ENCODE peak calls at places on chromosomes 3 and 15, in six cellular contexts. One of them, this sample, is unnamed.

GRCh38 chr15:78915341-78916087 is 29.3 kb downstream of the CTSH start:
- DNase-seq in KG1: peak
- DNase-seq in endothelial cell of umbilical vein: no peak
- DNase-seq in kidney glomerular epithelial cell: no peak
- DNase-seq in small intestine: no peak
- DNase-seq in activated T-cell treated with anti-CD3 and anti-CD28 coated beads for 1 hour: no peak
- DNase-seq in this sample: no peak

GRCh38 chr3:51799879-51800757 is 21.1 kb upstream of the IQCF6 start:
- DNase-seq in small intestine: peak
- DNase-seq in endothelial cell of umbilical vein: peak
- DNase-seq in activated T-cell treated with anti-CD3 and anti-CD28 coated beads for 1 hour: no peak
- DNase-seq in KG1: peak
- DNase-seq in kidney glomerular epithelial cell: peak
- DNase-seq in this sample: peak

GRCh38 chr15:40695469-40695910 is 516 bp downstream of the RAD51 start:
- DNase-seq in kidney glomerular epithelial cell: no peak
- DNase-seq in endothelial cell of umbilical vein: peak
- DNase-seq in KG1: no peak
- DNase-seq in small intestine: peak
- DNase-seq in activated T-cell treated with anti-CD3 and anti-CD28 coated beads for 1 hour: no peak
- DNase-seq in this sample: no peak

GRCh38 chr3:40939113-40940070 is 259.9 kb upstream of the CTNNB1 start:
- DNase-seq in endothelial cell of umbilical vein: peak
- DNase-seq in kidney glomerular epithelial cell: no peak
- DNase-seq in small intestine: peak
- DNase-seq in activated T-cell treated with anti-CD3 and anti-CD28 coated beads for 1 hour: no peak
- DNase-seq in KG1: no peak
- DNase-seq in this sample: no peak

GRCh38 chr15:40084657-40085056 is 24.0 kb downstream of the BMF start:
- DNase-seq in KG1: no peak
- DNase-seq in small intestine: no peak
- DNase-seq in kidney glomerular epithelial cell: no peak
- DNase-seq in endothelial cell of umbilical vein: no peak
- DNase-seq in activated T-cell treated with anti-CD3 and anti-CD28 coated beads for 1 hour: no peak
- DNase-seq in this sample: no peak

GRCh38 chr15:40046721-40047412 is 7.9 kb upstream of the SRP14 start:
- DNase-seq in activated T-cell treated with anti-CD3 and anti-CD28 coated beads for 1 hour: no peak
- DNase-seq in kidney glomerular epithelial cell: peak
- DNase-seq in endothelial cell of umbilical vein: peak
- DNase-seq in small intestine: peak
- DNase-seq in KG1: no peak
- DNase-seq in this sample: no peak

GRCh38 chr15:64623347-64624024 is 151.9 kb downstream of the RBPMS2 start:
- DNase-seq in KG1: no peak
- DNase-seq in kidney glomerular epithelial cell: no peak
- DNase-seq in endothelial cell of umbilical vein: no peak
- DNase-seq in activated T-cell treated with anti-CD3 and anti-CD28 coated beads for 1 hour: no peak
- DNase-seq in small intestine: no peak
- DNase-seq in this sample: no peak

GRCh38 chr3:156455839-156456238 is 99.1 kb downstream of the SSR3 start:
- DNase-seq in KG1: no peak
- DNase-seq in small intestine: no peak
- DNase-seq in activated T-cell treated with anti-CD3 and anti-CD28 coated beads for 1 hour: no peak
- DNase-seq in kidney glomerular epithelial cell: no peak
- DNase-seq in endothelial cell of umbilical vein: no peak
- DNase-seq in this sample: no peak

GRCh38 chr15:33433821-33434220 is 123.1 kb downstream of the RYR3 start:
- DNase-seq in kidney glomerular epithelial cell: no peak
- DNase-seq in small intestine: no peak
- DNase-seq in activated T-cell treated with anti-CD3 and anti-CD28 coated beads for 1 hour: no peak
- DNase-seq in endothelial cell of umbilical vein: no peak
- DNase-seq in KG1: no peak
- DNase-seq in this sample: no peak

GRCh38 chr3:139388961-139389551 is 391 bp downstream of the COPB2 start:
- DNase-seq in KG1: no peak
- DNase-seq in kidney glomerular epithelial cell: no peak
- DNase-seq in activated T-cell treated with anti-CD3 and anti-CD28 coated beads for 1 hour: no peak
- DNase-seq in endothelial cell of umbilical vein: no peak
- DNase-seq in small intestine: peak
- DNase-seq in this sample: no peak

GRCh38 chr3:131804565-131805133 is 230.2 kb downstream of the CPNE4 start:
- DNase-seq in kidney glomerular epithelial cell: no peak
- DNase-seq in activated T-cell treated with anti-CD3 and anti-CD28 coated beads for 1 hour: no peak
- DNase-seq in small intestine: no peak
- DNase-seq in KG1: no peak
- DNase-seq in endothelial cell of umbilical vein: no peak
- DNase-seq in this sample: no peak

GRCh38 chr15:64426845-64427465 is 33.4 kb upstream of the ZNF609 start:
- DNase-seq in small intestine: peak
- DNase-seq in kidney glomerular epithelial cell: peak
- DNase-seq in activated T-cell treated with anti-CD3 and anti-CD28 coated beads for 1 hour: no peak
- DNase-seq in endothelial cell of umbilical vein: peak
- DNase-seq in KG1: peak
- DNase-seq in this sample: no peak

GRCh38 chr3:168820748-168821445 is 725.2 kb upstream of the GOLIM4 start:
- DNase-seq in kidney glomerular epithelial cell: peak
- DNase-seq in activated T-cell treated with anti-CD3 and anti-CD28 coated beads for 1 hour: no peak
- DNase-seq in small intestine: no peak
- DNase-seq in KG1: no peak
- DNase-seq in endothelial cell of umbilical vein: no peak
- DNase-seq in this sample: no peak

GRCh38 chr3:43693594-43693993 is 2.9 kb downstream of the ABHD5 start:
- DNase-seq in small intestine: no peak
- DNase-seq in endothelial cell of umbilical vein: no peak
- DNase-seq in KG1: no peak
- DNase-seq in kidney glomerular epithelial cell: no peak
- DNase-seq in activated T-cell treated with anti-CD3 and anti-CD28 coated beads for 1 hour: no peak
- DNase-seq in this sample: no peak

GRCh38 chr15:98785796-98786581 is 137.7 kb downstream of the IGF1R start:
- DNase-seq in KG1: no peak
- DNase-seq in kidney glomerular epithelial cell: no peak
- DNase-seq in small intestine: peak
- DNase-seq in activated T-cell treated with anti-CD3 and anti-CD28 coated beads for 1 hour: no peak
- DNase-seq in endothelial cell of umbilical vein: no peak
- DNase-seq in this sample: peak

GRCh38 chr3:10993729-10994065 is 1.1 kb downstream of the SLC6A1 start:
- DNase-seq in activated T-cell treated with anti-CD3 and anti-CD28 coated beads for 1 hour: no peak
- DNase-seq in endothelial cell of umbilical vein: no peak
- DNase-seq in small intestine: no peak
- DNase-seq in kidney glomerular epithelial cell: no peak
- DNase-seq in KG1: no peak
- DNase-seq in this sample: no peak

GRCh38 chr3:105806361-105806760 is 62.5 kb downstream of the CBLB start:
- DNase-seq in kidney glomerular epithelial cell: peak
- DNase-seq in small intestine: no peak
- DNase-seq in endothelial cell of umbilical vein: peak
- DNase-seq in activated T-cell treated with anti-CD3 and anti-CD28 coated beads for 1 hour: no peak
- DNase-seq in KG1: no peak
- DNase-seq in this sample: no peak

GRCh38 chr3:38630591-38630990 is 18.9 kb downstream of the SCN5A start:
- DNase-seq in endothelial cell of umbilical vein: no peak
- DNase-seq in KG1: no peak
- DNase-seq in activated T-cell treated with anti-CD3 and anti-CD28 coated beads for 1 hour: no peak
- DNase-seq in small intestine: no peak
- DNase-seq in kidney glomerular epithelial cell: no peak
- DNase-seq in this sample: no peak

GRCh38 chr15:60614862-60615771 is 136.2 kb upstream of the ICE2 start:
- DNase-seq in activated T-cell treated with anti-CD3 and anti-CD28 coated beads for 1 hour: no peak
- DNase-seq in small intestine: peak
- DNase-seq in KG1: no peak
- DNase-seq in endothelial cell of umbilical vein: no peak
- DNase-seq in kidney glomerular epithelial cell: no peak
- DNase-seq in this sample: no peak

GRCh38 chr3:52982839-52983238 is 63.0 kb downstream of the SFMBT1 start:
- DNase-seq in kidney glomerular epithelial cell: no peak
- DNase-seq in endothelial cell of umbilical vein: no peak
- DNase-seq in KG1: no peak
- DNase-seq in activated T-cell treated with anti-CD3 and anti-CD28 coated beads for 1 hour: no peak
- DNase-seq in small intestine: no peak
- DNase-seq in this sample: no peak

GRCh38 chr3:12187448-12188327 is 29.0 kb upstream of the TIMP4 start:
- DNase-seq in small intestine: peak
- DNase-seq in KG1: peak
- DNase-seq in kidney glomerular epithelial cell: peak
- DNase-seq in activated T-cell treated with anti-CD3 and anti-CD28 coated beads for 1 hour: no peak
- DNase-seq in endothelial cell of umbilical vein: peak
- DNase-seq in this sample: no peak

GRCh38 chr3:50124363-50125226 is 30.5 kb upstream of the SEMA3F start:
- DNase-seq in KG1: no peak
- DNase-seq in endothelial cell of umbilical vein: no peak
- DNase-seq in kidney glomerular epithelial cell: no peak
- DNase-seq in activated T-cell treated with anti-CD3 and anti-CD28 coated beads for 1 hour: no peak
- DNase-seq in small intestine: no peak
- DNase-seq in this sample: no peak

GRCh38 chr3:78990164-78990563 is 777.6 kb downstream of the ROBO1 start:
- DNase-seq in endothelial cell of umbilical vein: no peak
- DNase-seq in KG1: no peak
- DNase-seq in activated T-cell treated with anti-CD3 and anti-CD28 coated beads for 1 hour: no peak
- DNase-seq in kidney glomerular epithelial cell: no peak
- DNase-seq in small intestine: no peak
- DNase-seq in this sample: no peak

GRCh38 chr3:153289334-153289808 is 127.3 kb downstream of the RAP2B start:
- DNase-seq in small intestine: no peak
- DNase-seq in activated T-cell treated with anti-CD3 and anti-CD28 coated beads for 1 hour: no peak
- DNase-seq in kidney glomerular epithelial cell: no peak
- DNase-seq in endothelial cell of umbilical vein: no peak
- DNase-seq in KG1: peak
- DNase-seq in this sample: no peak

GRCh38 chr3:71955549-71956373 is 170.8 kb upstream of the PROK2 start:
- DNase-seq in activated T-cell treated with anti-CD3 and anti-CD28 coated beads for 1 hour: no peak
- DNase-seq in kidney glomerular epithelial cell: peak
- DNase-seq in small intestine: peak
- DNase-seq in KG1: peak
- DNase-seq in endothelial cell of umbilical vein: peak
- DNase-seq in this sample: peak

GRCh38 chr3:42736081-42736480 is 33.5 kb upstream of the HHATL start:
- DNase-seq in endothelial cell of umbilical vein: no peak
- DNase-seq in activated T-cell treated with anti-CD3 and anti-CD28 coated beads for 1 hour: no peak
- DNase-seq in KG1: no peak
- DNase-seq in small intestine: no peak
- DNase-seq in kidney glomerular epithelial cell: no peak
- DNase-seq in this sample: no peak

GRCh38 chr3:74067296-74067695 is 442.6 kb upstream of the PDZRN3 start:
- DNase-seq in kidney glomerular epithelial cell: no peak
- DNase-seq in KG1: no peak
- DNase-seq in endothelial cell of umbilical vein: no peak
- DNase-seq in small intestine: no peak
- DNase-seq in activated T-cell treated with anti-CD3 and anti-CD28 coated beads for 1 hour: no peak
- DNase-seq in this sample: no peak

GRCh38 chr3:40070816-40071215 is 238.7 kb upstream of the EIF1B start:
- DNase-seq in kidney glomerular epithelial cell: no peak
- DNase-seq in small intestine: no peak
- DNase-seq in activated T-cell treated with anti-CD3 and anti-CD28 coated beads for 1 hour: no peak
- DNase-seq in KG1: no peak
- DNase-seq in endothelial cell of umbilical vein: no peak
- DNase-seq in this sample: no peak

GRCh38 chr3:42876940-42877720 is 1.5 kb upstream of the CYP8B1 start:
- DNase-seq in endothelial cell of umbilical vein: no peak
- DNase-seq in kidney glomerular epithelial cell: peak
- DNase-seq in small intestine: no peak
- DNase-seq in KG1: no peak
- DNase-seq in activated T-cell treated with anti-CD3 and anti-CD28 coated beads for 1 hour: no peak
- DNase-seq in this sample: no peak

GRCh38 chr3:188176476-188176875 is 22.5 kb downstream of the LPP start:
- DNase-seq in KG1: no peak
- DNase-seq in small intestine: no peak
- DNase-seq in endothelial cell of umbilical vein: no peak
- DNase-seq in activated T-cell treated with anti-CD3 and anti-CD28 coated beads for 1 hour: no peak
- DNase-seq in kidney glomerular epithelial cell: no peak
- DNase-seq in this sample: no peak

GRCh38 chr3:172201136-172201989 is 162.0 kb downstream of the FNDC3B start:
- DNase-seq in small intestine: no peak
- DNase-seq in activated T-cell treated with anti-CD3 and anti-CD28 coated beads for 1 hour: no peak
- DNase-seq in KG1: no peak
- DNase-seq in kidney glomerular epithelial cell: peak
- DNase-seq in endothelial cell of umbilical vein: peak
- DNase-seq in this sample: no peak

GRCh38 chr3:98730338-98730737 is 32.8 kb upstream of the ST3GAL6 start:
- DNase-seq in activated T-cell treated with anti-CD3 and anti-CD28 coated beads for 1 hour: no peak
- DNase-seq in small intestine: no peak
- DNase-seq in KG1: no peak
- DNase-seq in endothelial cell of umbilical vein: peak
- DNase-seq in kidney glomerular epithelial cell: no peak
- DNase-seq in this sample: no peak

GRCh38 chr3:23035927-23036640 is 167.0 kb upstream of the UBE2E2 start:
- DNase-seq in kidney glomerular epithelial cell: no peak
- DNase-seq in activated T-cell treated with anti-CD3 and anti-CD28 coated beads for 1 hour: no peak
- DNase-seq in KG1: no peak
- DNase-seq in endothelial cell of umbilical vein: no peak
- DNase-seq in small intestine: peak
- DNase-seq in this sample: no peak

GRCh38 chr3:61080737-61081445 is 170.4 kb downstream of the FHIT start:
- DNase-seq in endothelial cell of umbilical vein: no peak
- DNase-seq in activated T-cell treated with anti-CD3 and anti-CD28 coated beads for 1 hour: no peak
- DNase-seq in kidney glomerular epithelial cell: peak
- DNase-seq in small intestine: no peak
- DNase-seq in KG1: no peak
- DNase-seq in this sample: peak

GRCh38 chr3:159879598-159879997 is 109.0 kb upstream of the IL12A start:
- DNase-seq in kidney glomerular epithelial cell: no peak
- DNase-seq in endothelial cell of umbilical vein: no peak
- DNase-seq in small intestine: no peak
- DNase-seq in activated T-cell treated with anti-CD3 and anti-CD28 coated beads for 1 hour: no peak
- DNase-seq in KG1: no peak
- DNase-seq in this sample: no peak

GRCh38 chr3:172530101-172530561 is 6.9 kb upstream of the TNFSF10 start:
- DNase-seq in endothelial cell of umbilical vein: no peak
- DNase-seq in small intestine: no peak
- DNase-seq in activated T-cell treated with anti-CD3 and anti-CD28 coated beads for 1 hour: no peak
- DNase-seq in kidney glomerular epithelial cell: no peak
- DNase-seq in KG1: no peak
- DNase-seq in this sample: no peak

GRCh38 chr15:70741677-70742293 is 21.6 kb downstream of the UACA start:
- DNase-seq in small intestine: peak
- DNase-seq in activated T-cell treated with anti-CD3 and anti-CD28 coated beads for 1 hour: no peak
- DNase-seq in kidney glomerular epithelial cell: peak
- DNase-seq in endothelial cell of umbilical vein: peak
- DNase-seq in KG1: no peak
- DNase-seq in this sample: no peak

GRCh38 chr3:60017631-60018030 is 967.8 kb upstream of the CFAP20DC start:
- DNase-seq in endothelial cell of umbilical vein: no peak
- DNase-seq in KG1: no peak
- DNase-seq in small intestine: peak
- DNase-seq in activated T-cell treated with anti-CD3 and anti-CD28 coated beads for 1 hour: peak
- DNase-seq in kidney glomerular epithelial cell: peak
- DNase-seq in this sample: peak

GRCh38 chr3:189572249-189572648 is 58.9 kb upstream of the TP63 start:
- DNase-seq in kidney glomerular epithelial cell: peak
- DNase-seq in endothelial cell of umbilical vein: no peak
- DNase-seq in KG1: no peak
- DNase-seq in activated T-cell treated with anti-CD3 and anti-CD28 coated beads for 1 hour: no peak
- DNase-seq in small intestine: peak
- DNase-seq in this sample: no peak